ENCODE peak calls at places on chromosome 22, in four cellular contexts. One of them, this sample, is unnamed.

GRCh38 chr22:50182176-50183081 is 3.3 kb upstream of the TRABD start:
- DNase-seq in central memory CD4-positive, alpha-beta T cell: no peak
- DNase-seq in KBM-7: no peak
- DNase-seq in hepatocyte: no peak
- DNase-seq in this sample: no peak

GRCh38 chr22:31901388-31902137 is 42.8 kb upstream of the YWHAH start:
- DNase-seq in hepatocyte: no peak
- DNase-seq in KBM-7: no peak
- DNase-seq in central memory CD4-positive, alpha-beta T cell: no peak
- DNase-seq in this sample: no peak

GRCh38 chr22:49649166-49649565 is 178.5 kb downstream of the BRD1 start:
- DNase-seq in central memory CD4-positive, alpha-beta T cell: no peak
- DNase-seq in KBM-7: no peak
- DNase-seq in hepatocyte: no peak
- DNase-seq in this sample: no peak

GRCh38 chr22:17257578-17257977 is 38.3 kb upstream of the ADA2 start:
- DNase-seq in KBM-7: no peak
- DNase-seq in hepatocyte: no peak
- DNase-seq in central memory CD4-positive, alpha-beta T cell: no peak
- DNase-seq in this sample: no peak

GRCh38 chr22:49567894-49568750 is 259.6 kb downstream of the BRD1 start:
- DNase-seq in central memory CD4-positive, alpha-beta T cell: no peak
- DNase-seq in KBM-7: no peak
- DNase-seq in hepatocyte: no peak
- DNase-seq in this sample: no peak

GRCh38 chr22:27999876-28000275 is 80.8 kb upstream of the PITPNB start:
- DNase-seq in KBM-7: no peak
- DNase-seq in central memory CD4-positive, alpha-beta T cell: no peak
- DNase-seq in hepatocyte: no peak
- DNase-seq in this sample: no peak

GRCh38 chr22:29703595-29704195 is 16.1 kb upstream of the CABP7 start:
- DNase-seq in central memory CD4-positive, alpha-beta T cell: no peak
- DNase-seq in hepatocyte: no peak
- DNase-seq in KBM-7: no peak
- DNase-seq in this sample: no peak

GRCh38 chr22:24009227-24010017 is 1.7 kb upstream of the CABIN1 start:
- DNase-seq in KBM-7: no peak
- DNase-seq in hepatocyte: no peak
- DNase-seq in central memory CD4-positive, alpha-beta T cell: no peak
- DNase-seq in this sample: no peak

GRCh38 chr22:24124247-24124646 is 57.0 kb upstream of the SUSD2 start:
- DNase-seq in central memory CD4-positive, alpha-beta T cell: no peak
- DNase-seq in KBM-7: no peak
- DNase-seq in hepatocyte: no peak
- DNase-seq in this sample: no peak

GRCh38 chr22:42438293-42438650 is 6.1 kb upstream of the NFAM1 start:
- DNase-seq in hepatocyte: no peak
- DNase-seq in KBM-7: no peak
- DNase-seq in central memory CD4-positive, alpha-beta T cell: no peak
- DNase-seq in this sample: no peak

GRCh38 chr22:30398685-30399680 is 2.2 kb downstream of the SEC14L2 start:
- DNase-seq in KBM-7: peak; percentile 52
- DNase-seq in central memory CD4-positive, alpha-beta T cell: no peak
- DNase-seq in hepatocyte: no peak
- DNase-seq in this sample: no peak

GRCh38 chr22:50628543-50629134 is 687 bp upstream of the ARSA start:
- DNase-seq in KBM-7: no peak
- DNase-seq in hepatocyte: no peak
- DNase-seq in central memory CD4-positive, alpha-beta T cell: no peak
- DNase-seq in this sample: no peak

GRCh38 chr22:11628651-11629511 is 3899.1 kb upstream of the OR11H1 start:
- DNase-seq in KBM-7: no peak
- DNase-seq in hepatocyte: no peak
- DNase-seq in central memory CD4-positive, alpha-beta T cell: no peak
- DNase-seq in this sample: no peak

GRCh38 chr22:36055376-36056310 is 27.0 kb upstream of the RBFOX2 start:
- DNase-seq in KBM-7: no peak
- DNase-seq in central memory CD4-positive, alpha-beta T cell: no peak
- DNase-seq in hepatocyte: no peak
- DNase-seq in this sample: no peak

GRCh38 chr22:21764038-21764804 is 28.6 kb upstream of the YPEL1 start:
- DNase-seq in hepatocyte: no peak
- DNase-seq in KBM-7: no peak
- DNase-seq in central memory CD4-positive, alpha-beta T cell: no peak
- DNase-seq in this sample: no peak

GRCh38 chr22:46749682-46750529 is 11.9 kb upstream of the CERK start:
- DNase-seq in hepatocyte: no peak
- DNase-seq in KBM-7: no peak
- DNase-seq in central memory CD4-positive, alpha-beta T cell: no peak
- DNase-seq in this sample: no peak

GRCh38 chr22:48047722-48048500 is 1285.5 kb downstream of the TBC1D22A start:
- DNase-seq in central memory CD4-positive, alpha-beta T cell: no peak
- DNase-seq in hepatocyte: no peak
- DNase-seq in KBM-7: no peak
- DNase-seq in this sample: no peak

GRCh38 chr22:28759861-28760560 is 12.5 kb upstream of the CCDC117 start:
- DNase-seq in hepatocyte: no peak
- DNase-seq in KBM-7: no peak
- DNase-seq in central memory CD4-positive, alpha-beta T cell: no peak
- DNase-seq in this sample: no peak

GRCh38 chr22:48057116-48057835 is 1294.8 kb downstream of the TBC1D22A start:
- DNase-seq in central memory CD4-positive, alpha-beta T cell: no peak
- DNase-seq in KBM-7: no peak
- DNase-seq in hepatocyte: no peak
- DNase-seq in this sample: no peak

GRCh38 chr22:30575859-30576258 is 1.4 kb upstream of the GAL3ST1 start:
- DNase-seq in central memory CD4-positive, alpha-beta T cell: no peak
- DNase-seq in KBM-7: no peak
- DNase-seq in hepatocyte: no peak
- DNase-seq in this sample: no peak

GRCh38 chr22:49199224-49199623 is 628.4 kb downstream of the BRD1 start:
- DNase-seq in KBM-7: no peak
- DNase-seq in hepatocyte: no peak
- DNase-seq in central memory CD4-positive, alpha-beta T cell: no peak
- DNase-seq in this sample: no peak

GRCh38 chr22:50247748-50248147 is 2.9 kb upstream of the TUBGCP6 start:
- DNase-seq in central memory CD4-positive, alpha-beta T cell: peak; percentile 58
- DNase-seq in KBM-7: no peak
- DNase-seq in hepatocyte: no peak
- DNase-seq in this sample: no peak

GRCh38 chr22:50009765-50010675 is 2.5 kb downstream of the IL17REL start:
- DNase-seq in hepatocyte: peak; percentile 11
- DNase-seq in KBM-7: no peak
- DNase-seq in central memory CD4-positive, alpha-beta T cell: no peak
- DNase-seq in this sample: no peak

GRCh38 chr22:46046299-46046685 is 69.3 kb upstream of the WNT7B start:
- DNase-seq in KBM-7: peak; percentile 46
- DNase-seq in hepatocyte: no peak
- DNase-seq in central memory CD4-positive, alpha-beta T cell: no peak
- DNase-seq in this sample: no peak

GRCh38 chr22:23255506-23255905 is 75.2 kb downstream of the BCR start:
- DNase-seq in hepatocyte: no peak
- DNase-seq in KBM-7: no peak
- DNase-seq in central memory CD4-positive, alpha-beta T cell: no peak
- DNase-seq in this sample: no peak

GRCh38 chr22:44371741-44372525 is 59.2 kb upstream of the SHISAL1 start:
- DNase-seq in hepatocyte: no peak
- DNase-seq in KBM-7: no peak
- DNase-seq in central memory CD4-positive, alpha-beta T cell: no peak
- DNase-seq in this sample: no peak

GRCh38 chr22:25081409-25081824 is 118.2 kb upstream of the CRYBB3 start:
- DNase-seq in KBM-7: peak; percentile 29
- DNase-seq in central memory CD4-positive, alpha-beta T cell: peak; percentile 32
- DNase-seq in hepatocyte: peak; percentile 64
- DNase-seq in this sample: peak; percentile 1

GRCh38 chr22:33472462-33473344 is 414.5 kb upstream of the SYN3 start:
- DNase-seq in KBM-7: no peak
- DNase-seq in central memory CD4-positive, alpha-beta T cell: no peak
- DNase-seq in hepatocyte: no peak
- DNase-seq in this sample: no peak